ENCODE peak calls at places on chromosome 21, in eight cellular contexts. Z is IMR-90, D is sigmoid colon, M is K562, X is GM06990, N is omental fat pad, V is body of pancreas, E is lower lobe of right lung. R is an unnamed sample.

GRCh38 chr21:45508607-45509565 is 33.4 kb downstream of the SLC19A1 start:
- DNase-seq in X (no peak), N (no peak), V (peak), E (peak), M (peak), Z (no peak), D (peak), R (peak)

GRCh38 chr21:28663111-28663693 is 329.5 kb downstream of the LTN1 start:
- DNase-seq in N (no peak), D (no peak), X (no peak), Z (no peak), M (no peak), E (no peak), V (no peak), R (no peak)

GRCh38 chr21:42013338-42013737 is 3.2 kb upstream of the ZBTB21 start:
- DNase-seq in V (no peak), E (no peak), M (no peak), D (no peak), N (no peak), Z (no peak), X (no peak), R (no peak)

GRCh38 chr21:38349111-38349746 is 92.4 kb downstream of the KCNJ15 start:
- DNase-seq in Z (peak), X (no peak), N (no peak), E (no peak), V (no peak), D (no peak), M (no peak), R (no peak)

GRCh38 chr21:16071082-16071481 is 341.3 kb downstream of the USP25 start:
- DNase-seq in E (no peak), M (no peak), V (no peak), N (no peak), X (no peak), D (peak), Z (no peak), R (no peak)

GRCh38 chr21:38121888-38122705 is 134.7 kb upstream of the KCNJ15 start:
- DNase-seq in E (no peak), M (peak), N (no peak), X (no peak), Z (no peak), D (no peak), V (no peak), R (no peak)

GRCh38 chr21:42199488-42200463 is 19.2 kb upstream of the ABCG1 start:
- DNase-seq in Z (peak), M (no peak), X (no peak), N (no peak), D (no peak), E (no peak), V (peak), R (no peak)

GRCh38 chr21:39556176-39556575 is 56.6 kb upstream of the B3GALT5 start:
- DNase-seq in D (no peak), X (no peak), M (no peak), E (no peak), V (no peak), Z (no peak), N (no peak), R (no peak)

GRCh38 chr21:45592208-45592619 is 50.0 kb upstream of the SLC19A1 start:
- DNase-seq in M (peak), Z (no peak), N (no peak), V (no peak), D (peak), E (peak), X (peak), R (no peak)

GRCh38 chr21:42190492-42190875 is 28.5 kb upstream of the ABCG1 start:
- DNase-seq in X (no peak), N (no peak), D (no peak), M (no peak), V (no peak), E (no peak), Z (no peak), R (no peak)

GRCh38 chr21:42340187-42340586 is 10.6 kb downstream of the TFF2 start:
- DNase-seq in E (no peak), N (no peak), Z (no peak), D (peak), V (no peak), X (no peak), M (no peak), R (no peak)

GRCh38 chr21:29658177-29658933 is 281.4 kb downstream of the GRIK1 start:
- DNase-seq in E (no peak), V (no peak), D (no peak), X (no peak), M (no peak), Z (no peak), N (no peak), R (no peak)

GRCh38 chr21:19607983-19608668 is 1204.5 kb upstream of the TMPRSS15 start:
- DNase-seq in X (no peak), Z (no peak), M (no peak), D (no peak), V (peak), N (no peak), E (no peak), R (no peak)

GRCh38 chr21:35189077-35189863 is 140.2 kb upstream of the RUNX1 start:
- DNase-seq in Z (peak), N (no peak), V (no peak), X (peak), M (no peak), D (no peak), E (no peak), R (no peak)

GRCh38 chr21:34603710-34604057 is 11.2 kb downstream of the RCAN1 start:
- DNase-seq in V (no peak), M (no peak), X (no peak), D (no peak), Z (no peak), N (no peak), E (no peak), R (no peak)

GRCh38 chr21:25396135-25396711 is 211.1 kb downstream of the MRPL39 start:
- DNase-seq in M (no peak), N (no peak), V (no peak), E (no peak), D (no peak), Z (no peak), X (peak), R (no peak)

GRCh38 chr21:42201615-42202161 is 17.3 kb upstream of the ABCG1 start:
- DNase-seq in E (no peak), D (no peak), Z (no peak), X (no peak), M (no peak), V (peak), N (no peak), R (no peak)

GRCh38 chr21:46212721-46213484 is 15.7 kb downstream of the LSS start:
- DNase-seq in V (no peak), N (peak), X (no peak), D (peak), E (peak), Z (no peak), M (no peak), R (peak)

GRCh38 chr21:41932191-41932575 is 21.6 kb downstream of the C2CD2 start:
- DNase-seq in E (no peak), M (peak), N (no peak), X (no peak), Z (peak), D (peak), V (no peak), R (no peak)

GRCh38 chr21:16309250-16309971 is 579.6 kb downstream of the USP25 start:
- DNase-seq in E (no peak), M (no peak), V (no peak), D (no peak), N (no peak), X (no peak), Z (no peak), R (no peak)

GRCh38 chr21:39347537-39347936 is 1.4 kb downstream of the HMGN1 start:
- DNase-seq in Z (no peak), V (no peak), E (no peak), M (no peak), D (no peak), X (no peak), N (no peak), R (no peak)

GRCh38 chr21:46636550-46637289 is 1.2 kb downstream of the PRMT2 start:
- DNase-seq in D (no peak), N (no peak), E (no peak), Z (no peak), M (no peak), V (no peak), X (no peak), R (no peak)

GRCh38 chr21:45818276-45818903 is 163.2 kb upstream of the COL6A1 start:
- DNase-seq in E (no peak), X (no peak), V (no peak), N (no peak), D (peak), Z (peak), M (no peak), R (no peak)

GRCh38 chr21:35827004-35827403 is 233.3 kb downstream of the SETD4 start:
- DNase-seq in Z (no peak), N (no peak), M (no peak), E (no peak), V (no peak), D (no peak), X (no peak), R (no peak)

GRCh38 chr21:29302340-29302991 is 3.7 kb downstream of the BACH1 start:
- DNase-seq in M (no peak), N (no peak), Z (peak), V (no peak), X (no peak), E (no peak), D (no peak), R (no peak)

GRCh38 chr21:33541105-33541711 is 709 bp downstream of the GART start:
- DNase-seq in V (no peak), M (no peak), X (peak), Z (peak), D (no peak), N (no peak), E (no peak), R (no peak)

GRCh38 chr21:33543505-33544129 is 779 bp downstream of the SON start:
- DNase-seq in Z (no peak), D (peak), N (no peak), E (peak), M (no peak), V (peak), X (peak), R (no peak)

GRCh38 chr21:33541756-33542639 is at the start of gene GART:
- DNase-seq in D (peak), E (peak), V (peak), N (peak), X (peak), Z (peak), M (peak), R (no peak)

GRCh38 chr21:33544451-33544850 is 1.6 kb downstream of the SON start:
- DNase-seq in D (no peak), N (no peak), M (no peak), E (no peak), X (no peak), V (no peak), Z (no peak), R (no peak)

DNA sequence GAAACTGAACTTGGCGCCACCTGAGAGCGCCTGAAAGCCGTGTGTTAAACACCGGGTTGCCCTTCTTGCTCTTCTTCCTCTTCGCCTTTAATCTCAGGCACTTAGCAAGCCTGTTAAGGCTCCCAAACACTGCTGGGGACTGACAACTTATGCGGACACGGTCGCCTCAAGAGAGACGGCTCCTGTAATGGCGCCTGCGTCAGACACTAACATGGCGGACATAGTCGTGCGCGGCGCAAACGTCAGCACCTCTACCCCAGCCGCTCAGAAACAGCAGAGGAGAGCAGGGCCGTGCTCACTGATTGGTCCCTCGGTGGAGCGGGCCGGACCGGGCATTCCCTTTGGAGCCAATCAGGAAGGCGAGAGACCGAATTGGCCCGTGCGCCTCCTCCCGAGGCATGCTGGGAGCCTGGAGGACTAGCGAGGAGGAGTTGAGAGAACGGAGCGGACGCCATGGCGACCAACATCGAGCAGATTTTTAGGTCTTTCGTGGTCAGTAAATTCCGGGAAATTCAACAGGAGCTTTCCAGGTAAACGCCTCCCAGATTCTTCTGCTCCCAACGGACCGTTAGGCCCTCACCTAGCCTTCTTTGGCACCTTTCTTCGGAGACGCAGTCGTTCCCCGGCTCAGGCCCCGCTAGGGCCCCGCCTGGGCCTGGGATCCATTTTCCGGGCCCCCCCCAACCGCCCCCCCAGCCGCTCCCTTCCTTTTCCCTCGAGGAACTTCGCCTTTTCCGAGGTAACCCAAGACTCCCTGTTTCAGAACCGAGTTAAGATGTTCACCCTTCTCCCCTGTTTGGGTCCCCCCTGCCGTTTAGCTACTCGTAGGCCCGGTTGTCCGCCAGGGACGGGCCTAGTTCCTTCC is at the start of gene SON:
- DNase-seq in N (peak), V (peak), Z (peak), D (peak), M (peak), E (peak), X (peak), R (peak)
- TF ChIP-seq CTCF in N (no peak), V (no peak), Z (no peak), D (no peak), M (no peak), E (no peak), X (no peak), R (peak)

DNA sequence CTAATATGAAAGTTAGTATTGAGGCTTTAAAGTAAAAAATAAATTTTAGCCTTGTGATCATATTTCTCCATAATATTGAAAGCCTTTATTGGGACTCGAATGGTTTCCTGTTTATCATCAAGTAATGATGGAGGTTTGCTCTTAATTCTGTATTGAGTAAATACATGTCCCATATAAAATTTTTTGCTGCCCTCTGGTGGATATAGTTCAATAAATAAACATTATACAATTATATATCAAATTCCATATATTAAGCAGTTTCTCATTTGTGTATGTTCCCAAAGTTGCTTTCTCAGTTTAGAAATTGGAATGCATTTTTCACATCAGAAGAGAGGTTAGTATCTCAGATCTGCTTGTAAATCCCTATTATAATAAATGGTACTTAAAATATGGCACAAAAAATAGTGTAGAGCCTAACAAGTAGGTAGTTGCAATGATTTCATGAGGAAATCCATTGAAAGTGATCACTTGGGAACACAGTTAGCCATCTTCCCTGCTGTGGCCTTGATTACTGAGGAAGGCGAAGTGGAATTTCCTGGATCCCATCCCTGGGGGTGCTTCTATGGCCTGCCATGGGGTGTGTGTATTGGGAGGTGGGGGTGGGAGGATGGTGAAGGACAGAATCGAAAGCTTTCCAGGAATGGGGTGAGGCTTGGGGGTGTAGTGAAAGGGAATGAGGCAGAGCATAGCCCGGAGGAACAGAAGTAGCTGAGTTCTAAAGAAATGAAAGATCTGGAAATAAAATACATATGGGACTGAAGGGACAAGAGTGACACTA is 84.1 kb upstream of the C21orf91 start:
- DNase-seq in V (no peak), D (no peak), N (no peak), E (no peak), Z (peak), M (no peak), X (peak), R (no peak)
- TF ChIP-seq CTCF in V (peak), D (no peak), N (no peak), E (peak), Z (peak), M (peak), X (no peak), R (peak)

DNA sequence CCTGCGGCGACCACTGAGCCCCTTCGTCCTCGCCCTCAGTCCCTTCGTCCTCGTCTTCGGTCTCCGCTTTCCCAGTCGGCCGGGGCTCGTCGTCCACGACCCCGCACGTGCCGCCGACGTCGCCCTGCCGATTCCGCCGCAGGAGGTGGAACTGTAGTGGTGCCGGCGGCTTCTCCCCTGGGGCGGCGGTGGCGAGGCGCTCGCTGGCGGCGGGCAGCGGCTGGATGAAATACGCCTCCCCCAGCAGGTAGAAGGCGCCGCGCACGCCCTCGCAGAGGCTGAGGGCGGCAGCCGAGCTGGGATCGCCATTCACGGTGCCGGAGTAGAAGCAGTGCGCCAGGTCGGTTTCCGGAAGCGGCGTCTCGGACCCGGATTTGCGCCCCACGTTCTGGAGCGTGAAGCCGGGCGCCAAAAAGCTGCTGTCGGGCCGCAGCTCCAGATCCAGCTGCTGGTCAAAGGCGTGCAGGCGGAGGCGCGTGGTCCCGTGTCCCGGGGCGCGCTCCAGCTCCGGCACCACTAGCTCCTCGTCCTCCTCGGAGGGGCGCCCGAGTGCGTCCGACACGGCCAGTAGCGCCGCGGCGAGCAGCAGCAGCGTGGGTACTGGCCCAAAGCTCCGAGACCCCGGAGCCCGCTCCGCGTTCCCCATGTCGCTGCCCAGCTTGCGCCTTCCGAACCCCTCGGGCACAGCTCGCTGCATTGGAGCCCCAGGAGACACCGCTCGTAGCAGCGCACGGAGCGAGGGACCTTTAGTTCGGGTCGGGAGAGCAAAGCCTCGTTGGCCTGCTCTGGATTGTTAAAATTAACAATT is 747 bp downstream of the ADAMTS1 start:
- DNase-seq in E (peak), V (peak), M (no peak), D (peak), N (no peak), Z (peak), X (no peak), R (no peak)
- TF ChIP-seq CTCF in E (no peak), V (no peak), M (no peak), D (no peak), N (no peak), Z (no peak), X (no peak), R (no peak)

GRCh38 chr21:14589855-14590563 is 43.9 kb upstream of the SAMSN1 start:
- DNase-seq in M (no peak), D (no peak), X (peak), E (no peak), N (no peak), V (no peak), Z (no peak), R (no peak)
- TF ChIP-seq CTCF in M (no peak), D (no peak), X (no peak), E (no peak), N (no peak), V (no peak), Z (no peak), R (no peak)

GRCh38 chr21:44337941-44338895 is 972 bp downstream of the CFAP410 start:
- DNase-seq in N (no peak), M (peak), X (peak), Z (peak), E (peak), V (peak), D (peak), R (peak)
- TF ChIP-seq CTCF in N (no peak), M (peak), X (no peak), Z (peak), E (peak), V (no peak), D (no peak), R (peak)

GRCh38 chr21:40844935-40845334 is 2.0 kb downstream of the DSCAM start:
- DNase-seq in Z (no peak), V (no peak), N (no peak), X (no peak), M (no peak), D (no peak), E (no peak), R (no peak)

GRCh38 chr21:40839551-40839950 is 7.4 kb downstream of the DSCAM start:
- DNase-seq in Z (no peak), X (no peak), M (no peak), D (no peak), V (no peak), E (no peak), N (no peak), R (no peak)

GRCh38 chr21:40842197-40842552 is 4.8 kb downstream of the DSCAM start:
- DNase-seq in V (no peak), E (no peak), N (no peak), M (no peak), Z (no peak), D (no peak), X (no peak), R (no peak)

GRCh38 chr21:40840441-40840840 is 6.5 kb downstream of the DSCAM start:
- DNase-seq in N (no peak), Z (no peak), E (no peak), V (no peak), D (no peak), M (no peak), X (no peak), R (no peak)

GRCh38 chr21:40841524-40842196 is 5.3 kb downstream of the DSCAM start:
- DNase-seq in D (no peak), Z (no peak), M (no peak), X (no peak), N (no peak), E (peak), V (peak), R (no peak)
- TF ChIP-seq CTCF in D (no peak), Z (peak), M (peak), X (no peak), N (no peak), E (peak), V (peak), R (peak)